ENCODE peak calls at places on chromosomes 3 and 15, in six cellular contexts. One of them, this sample, is unnamed.

GRCh38 chr15:60423540-60423939 is 25.8 kb upstream of the ANXA2 start:
- DNase-seq in NCI-H345: no peak
- DNase-seq in T47D: peak
- DNase-seq in T-helper 9 cell: no peak
- DNase-seq in stimulated activated naive CD8-positive, alpha-beta T cell treated with anti-CD3 and anti-CD28 coated beads, Interleukin-15, amount 100 ng/mL, for 72 hours: no peak
- DNase-seq in astrocyte: peak
- DNase-seq in this sample: no peak

GRCh38 chr3:11288786-11289637 is 16.8 kb downstream of the ATG7 start:
- DNase-seq in stimulated activated naive CD8-positive, alpha-beta T cell treated with anti-CD3 and anti-CD28 coated beads, Interleukin-15, amount 100 ng/mL, for 72 hours: no peak
- DNase-seq in astrocyte: peak
- DNase-seq in NCI-H345: no peak
- DNase-seq in T-helper 9 cell: no peak
- DNase-seq in T47D: no peak
- DNase-seq in this sample: no peak

GRCh38 chr3:154904328-154904727 is 175.8 kb upstream of the MME start:
- DNase-seq in T-helper 9 cell: no peak
- DNase-seq in stimulated activated naive CD8-positive, alpha-beta T cell treated with anti-CD3 and anti-CD28 coated beads, Interleukin-15, amount 100 ng/mL, for 72 hours: no peak
- DNase-seq in NCI-H345: no peak
- DNase-seq in astrocyte: no peak
- DNase-seq in T47D: peak
- DNase-seq in this sample: no peak

GRCh38 chr3:77161098-77161497 is 121.2 kb downstream of the ROBO2 start:
- DNase-seq in T-helper 9 cell: no peak
- DNase-seq in NCI-H345: peak
- DNase-seq in astrocyte: no peak
- DNase-seq in stimulated activated naive CD8-positive, alpha-beta T cell treated with anti-CD3 and anti-CD28 coated beads, Interleukin-15, amount 100 ng/mL, for 72 hours: no peak
- DNase-seq in T47D: no peak
- DNase-seq in this sample: no peak

GRCh38 chr3:197392961-197393360 is 94.5 kb upstream of the DLG1 start:
- DNase-seq in stimulated activated naive CD8-positive, alpha-beta T cell treated with anti-CD3 and anti-CD28 coated beads, Interleukin-15, amount 100 ng/mL, for 72 hours: no peak
- DNase-seq in T-helper 9 cell: no peak
- DNase-seq in T47D: no peak
- DNase-seq in astrocyte: peak
- DNase-seq in NCI-H345: no peak
- DNase-seq in this sample: no peak

GRCh38 chr3:143974181-143974876 is 2.7 kb downstream of the DIPK2A start:
- DNase-seq in stimulated activated naive CD8-positive, alpha-beta T cell treated with anti-CD3 and anti-CD28 coated beads, Interleukin-15, amount 100 ng/mL, for 72 hours: no peak
- DNase-seq in T-helper 9 cell: no peak
- DNase-seq in T47D: no peak
- DNase-seq in astrocyte: no peak
- DNase-seq in NCI-H345: no peak
- DNase-seq in this sample: no peak

GRCh38 chr15:36590838-36591237 is 11.4 kb downstream of the CDIN1 start:
- DNase-seq in stimulated activated naive CD8-positive, alpha-beta T cell treated with anti-CD3 and anti-CD28 coated beads, Interleukin-15, amount 100 ng/mL, for 72 hours: no peak
- DNase-seq in T47D: no peak
- DNase-seq in NCI-H345: no peak
- DNase-seq in T-helper 9 cell: no peak
- DNase-seq in astrocyte: peak
- DNase-seq in this sample: no peak

GRCh38 chr3:183980408-183980807 is 37.3 kb downstream of the ABCC5 start:
- DNase-seq in astrocyte: no peak
- DNase-seq in T-helper 9 cell: no peak
- DNase-seq in NCI-H345: no peak
- DNase-seq in T47D: no peak
- DNase-seq in stimulated activated naive CD8-positive, alpha-beta T cell treated with anti-CD3 and anti-CD28 coated beads, Interleukin-15, amount 100 ng/mL, for 72 hours: no peak
- DNase-seq in this sample: peak

GRCh38 chr3:59660852-59661624 is 611.2 kb upstream of the CFAP20DC start:
- DNase-seq in NCI-H345: peak
- DNase-seq in T47D: peak
- DNase-seq in stimulated activated naive CD8-positive, alpha-beta T cell treated with anti-CD3 and anti-CD28 coated beads, Interleukin-15, amount 100 ng/mL, for 72 hours: no peak
- DNase-seq in astrocyte: no peak
- DNase-seq in T-helper 9 cell: no peak
- DNase-seq in this sample: no peak

GRCh38 chr3:196662033-196662432 is 22.5 kb downstream of the NRROS start:
- DNase-seq in T-helper 9 cell: no peak
- DNase-seq in NCI-H345: peak
- DNase-seq in stimulated activated naive CD8-positive, alpha-beta T cell treated with anti-CD3 and anti-CD28 coated beads, Interleukin-15, amount 100 ng/mL, for 72 hours: no peak
- DNase-seq in T47D: no peak
- DNase-seq in astrocyte: no peak
- DNase-seq in this sample: no peak

GRCh38 chr15:32677238-32677750 is 35.8 kb downstream of the SCG5 start:
- DNase-seq in NCI-H345: peak
- DNase-seq in T47D: no peak
- DNase-seq in stimulated activated naive CD8-positive, alpha-beta T cell treated with anti-CD3 and anti-CD28 coated beads, Interleukin-15, amount 100 ng/mL, for 72 hours: no peak
- DNase-seq in T-helper 9 cell: no peak
- DNase-seq in astrocyte: no peak
- DNase-seq in this sample: no peak

GRCh38 chr15:25136119-25136518 is 181.3 kb downstream of the SNRPN start:
- DNase-seq in NCI-H345: no peak
- DNase-seq in astrocyte: no peak
- DNase-seq in stimulated activated naive CD8-positive, alpha-beta T cell treated with anti-CD3 and anti-CD28 coated beads, Interleukin-15, amount 100 ng/mL, for 72 hours: no peak
- DNase-seq in T47D: peak
- DNase-seq in T-helper 9 cell: no peak
- DNase-seq in this sample: no peak

GRCh38 chr15:57477736-57478522 is 101.6 kb downstream of the CGNL1 start:
- DNase-seq in NCI-H345: no peak
- DNase-seq in T-helper 9 cell: no peak
- DNase-seq in T47D: no peak
- DNase-seq in stimulated activated naive CD8-positive, alpha-beta T cell treated with anti-CD3 and anti-CD28 coated beads, Interleukin-15, amount 100 ng/mL, for 72 hours: no peak
- DNase-seq in astrocyte: no peak
- DNase-seq in this sample: no peak

GRCh38 chr15:68054658-68055223 is 626 bp downstream of the PIAS1 start:
- DNase-seq in NCI-H345: peak
- DNase-seq in T-helper 9 cell: peak
- DNase-seq in T47D: peak
- DNase-seq in astrocyte: peak
- DNase-seq in stimulated activated naive CD8-positive, alpha-beta T cell treated with anti-CD3 and anti-CD28 coated beads, Interleukin-15, amount 100 ng/mL, for 72 hours: peak
- DNase-seq in this sample: peak

GRCh38 chr3:56111651-56112250 is 356.5 kb downstream of the ERC2 start:
- DNase-seq in stimulated activated naive CD8-positive, alpha-beta T cell treated with anti-CD3 and anti-CD28 coated beads, Interleukin-15, amount 100 ng/mL, for 72 hours: no peak
- DNase-seq in T-helper 9 cell: no peak
- DNase-seq in T47D: no peak
- DNase-seq in astrocyte: no peak
- DNase-seq in NCI-H345: no peak
- DNase-seq in this sample: no peak

GRCh38 chr15:70669006-70669602 is 94.3 kb downstream of the UACA start:
- DNase-seq in NCI-H345: no peak
- DNase-seq in stimulated activated naive CD8-positive, alpha-beta T cell treated with anti-CD3 and anti-CD28 coated beads, Interleukin-15, amount 100 ng/mL, for 72 hours: no peak
- DNase-seq in T47D: no peak
- DNase-seq in T-helper 9 cell: no peak
- DNase-seq in astrocyte: no peak
- DNase-seq in this sample: no peak

GRCh38 chr3:59821274-59821673 is 771.4 kb upstream of the CFAP20DC start:
- DNase-seq in astrocyte: no peak
- DNase-seq in NCI-H345: peak
- DNase-seq in T47D: no peak
- DNase-seq in T-helper 9 cell: no peak
- DNase-seq in stimulated activated naive CD8-positive, alpha-beta T cell treated with anti-CD3 and anti-CD28 coated beads, Interleukin-15, amount 100 ng/mL, for 72 hours: no peak
- DNase-seq in this sample: no peak

GRCh38 chr3:124620600-124621063 is 109.6 kb upstream of the UMPS start:
- DNase-seq in NCI-H345: no peak
- DNase-seq in astrocyte: peak
- DNase-seq in stimulated activated naive CD8-positive, alpha-beta T cell treated with anti-CD3 and anti-CD28 coated beads, Interleukin-15, amount 100 ng/mL, for 72 hours: peak
- DNase-seq in T-helper 9 cell: no peak
- DNase-seq in T47D: no peak
- DNase-seq in this sample: no peak

GRCh38 chr15:96088592-96088991 is 241.9 kb upstream of the NR2F2 start:
- DNase-seq in T-helper 9 cell: no peak
- DNase-seq in astrocyte: no peak
- DNase-seq in T47D: no peak
- DNase-seq in NCI-H345: no peak
- DNase-seq in stimulated activated naive CD8-positive, alpha-beta T cell treated with anti-CD3 and anti-CD28 coated beads, Interleukin-15, amount 100 ng/mL, for 72 hours: no peak
- DNase-seq in this sample: no peak

GRCh38 chr3:61946925-61947324 is 385.6 kb downstream of the PTPRG start:
- DNase-seq in NCI-H345: no peak
- DNase-seq in stimulated activated naive CD8-positive, alpha-beta T cell treated with anti-CD3 and anti-CD28 coated beads, Interleukin-15, amount 100 ng/mL, for 72 hours: no peak
- DNase-seq in T47D: no peak
- DNase-seq in T-helper 9 cell: no peak
- DNase-seq in astrocyte: no peak
- DNase-seq in this sample: no peak

GRCh38 chr3:64329037-64329436 is 103.8 kb upstream of the PRICKLE2 start:
- DNase-seq in NCI-H345: no peak
- DNase-seq in astrocyte: no peak
- DNase-seq in T47D: peak
- DNase-seq in T-helper 9 cell: no peak
- DNase-seq in stimulated activated naive CD8-positive, alpha-beta T cell treated with anti-CD3 and anti-CD28 coated beads, Interleukin-15, amount 100 ng/mL, for 72 hours: no peak
- DNase-seq in this sample: no peak

GRCh38 chr3:102183186-102183585 is 251.6 kb upstream of the ZPLD1 start:
- DNase-seq in T-helper 9 cell: no peak
- DNase-seq in stimulated activated naive CD8-positive, alpha-beta T cell treated with anti-CD3 and anti-CD28 coated beads, Interleukin-15, amount 100 ng/mL, for 72 hours: no peak
- DNase-seq in astrocyte: no peak
- DNase-seq in NCI-H345: no peak
- DNase-seq in T47D: no peak
- DNase-seq in this sample: no peak

GRCh38 chr3:40456279-40456939 is 730 bp upstream of the RPL14 start:
- DNase-seq in stimulated activated naive CD8-positive, alpha-beta T cell treated with anti-CD3 and anti-CD28 coated beads, Interleukin-15, amount 100 ng/mL, for 72 hours: no peak
- DNase-seq in NCI-H345: no peak
- DNase-seq in astrocyte: no peak
- DNase-seq in T47D: no peak
- DNase-seq in T-helper 9 cell: no peak
- DNase-seq in this sample: no peak

GRCh38 chr3:57971975-57972374 is 36.2 kb upstream of the FLNB start:
- DNase-seq in stimulated activated naive CD8-positive, alpha-beta T cell treated with anti-CD3 and anti-CD28 coated beads, Interleukin-15, amount 100 ng/mL, for 72 hours: no peak
- DNase-seq in T-helper 9 cell: no peak
- DNase-seq in NCI-H345: no peak
- DNase-seq in astrocyte: no peak
- DNase-seq in T47D: no peak
- DNase-seq in this sample: peak

GRCh38 chr15:58057559-58057958 is 8.0 kb downstream of the ALDH1A2 start:
- DNase-seq in stimulated activated naive CD8-positive, alpha-beta T cell treated with anti-CD3 and anti-CD28 coated beads, Interleukin-15, amount 100 ng/mL, for 72 hours: no peak
- DNase-seq in T-helper 9 cell: no peak
- DNase-seq in NCI-H345: no peak
- DNase-seq in T47D: no peak
- DNase-seq in astrocyte: no peak
- DNase-seq in this sample: no peak

GRCh38 chr3:42247576-42248027 is 18.4 kb downstream of the CCK start:
- DNase-seq in astrocyte: no peak
- DNase-seq in T-helper 9 cell: peak
- DNase-seq in NCI-H345: peak
- DNase-seq in stimulated activated naive CD8-positive, alpha-beta T cell treated with anti-CD3 and anti-CD28 coated beads, Interleukin-15, amount 100 ng/mL, for 72 hours: peak
- DNase-seq in T47D: peak
- DNase-seq in this sample: peak

GRCh38 chr3:43872301-43872700 is 181.6 kb downstream of the ABHD5 start:
- DNase-seq in stimulated activated naive CD8-positive, alpha-beta T cell treated with anti-CD3 and anti-CD28 coated beads, Interleukin-15, amount 100 ng/mL, for 72 hours: no peak
- DNase-seq in astrocyte: peak
- DNase-seq in T47D: no peak
- DNase-seq in T-helper 9 cell: no peak
- DNase-seq in NCI-H345: no peak
- DNase-seq in this sample: no peak

GRCh38 chr15:88657326-88658069 is 18.7 kb downstream of the ISG20 start:
- DNase-seq in NCI-H345: no peak
- DNase-seq in T-helper 9 cell: no peak
- DNase-seq in astrocyte: no peak
- DNase-seq in T47D: peak
- DNase-seq in stimulated activated naive CD8-positive, alpha-beta T cell treated with anti-CD3 and anti-CD28 coated beads, Interleukin-15, amount 100 ng/mL, for 72 hours: no peak
- DNase-seq in this sample: no peak

GRCh38 chr15:61889706-61890105 is 170.5 kb downstream of the VPS13C start:
- DNase-seq in NCI-H345: no peak
- DNase-seq in astrocyte: no peak
- DNase-seq in T47D: peak
- DNase-seq in T-helper 9 cell: no peak
- DNase-seq in stimulated activated naive CD8-positive, alpha-beta T cell treated with anti-CD3 and anti-CD28 coated beads, Interleukin-15, amount 100 ng/mL, for 72 hours: no peak
- DNase-seq in this sample: no peak

GRCh38 chr15:68386587-68387287 is 45.2 kb downstream of the ITGA11 start:
- DNase-seq in T-helper 9 cell: no peak
- DNase-seq in NCI-H345: no peak
- DNase-seq in stimulated activated naive CD8-positive, alpha-beta T cell treated with anti-CD3 and anti-CD28 coated beads, Interleukin-15, amount 100 ng/mL, for 72 hours: no peak
- DNase-seq in astrocyte: no peak
- DNase-seq in T47D: no peak
- DNase-seq in this sample: peak

GRCh38 chr3:150419959-150420358 is 11.9 kb downstream of the TSC22D2 start:
- DNase-seq in stimulated activated naive CD8-positive, alpha-beta T cell treated with anti-CD3 and anti-CD28 coated beads, Interleukin-15, amount 100 ng/mL, for 72 hours: no peak
- DNase-seq in T47D: no peak
- DNase-seq in T-helper 9 cell: no peak
- DNase-seq in NCI-H345: no peak
- DNase-seq in astrocyte: no peak
- DNase-seq in this sample: no peak

GRCh38 chr15:97947465-97948262 is 12.8 kb upstream of the ARRDC4 start:
- DNase-seq in NCI-H345: no peak
- DNase-seq in stimulated activated naive CD8-positive, alpha-beta T cell treated with anti-CD3 and anti-CD28 coated beads, Interleukin-15, amount 100 ng/mL, for 72 hours: no peak
- DNase-seq in T-helper 9 cell: no peak
- DNase-seq in T47D: no peak
- DNase-seq in astrocyte: peak
- DNase-seq in this sample: no peak

GRCh38 chr3:8457039-8457438 is 44.6 kb upstream of the LMCD1 start:
- DNase-seq in T47D: no peak
- DNase-seq in stimulated activated naive CD8-positive, alpha-beta T cell treated with anti-CD3 and anti-CD28 coated beads, Interleukin-15, amount 100 ng/mL, for 72 hours: no peak
- DNase-seq in T-helper 9 cell: no peak
- DNase-seq in NCI-H345: no peak
- DNase-seq in astrocyte: peak
- DNase-seq in this sample: no peak

GRCh38 chr3:31226331-31226730 is 306.4 kb upstream of the STT3B start:
- DNase-seq in NCI-H345: no peak
- DNase-seq in T-helper 9 cell: no peak
- DNase-seq in stimulated activated naive CD8-positive, alpha-beta T cell treated with anti-CD3 and anti-CD28 coated beads, Interleukin-15, amount 100 ng/mL, for 72 hours: no peak
- DNase-seq in T47D: no peak
- DNase-seq in astrocyte: no peak
- DNase-seq in this sample: no peak

GRCh38 chr3:60269377-60269776 is 981.9 kb downstream of the FHIT start:
- DNase-seq in stimulated activated naive CD8-positive, alpha-beta T cell treated with anti-CD3 and anti-CD28 coated beads, Interleukin-15, amount 100 ng/mL, for 72 hours: no peak
- DNase-seq in NCI-H345: no peak
- DNase-seq in T-helper 9 cell: no peak
- DNase-seq in T47D: no peak
- DNase-seq in astrocyte: peak
- DNase-seq in this sample: no peak

GRCh38 chr3:171157286-171157685 is 130.8 kb upstream of the SLC2A2 start:
- DNase-seq in T-helper 9 cell: no peak
- DNase-seq in astrocyte: no peak
- DNase-seq in NCI-H345: no peak
- DNase-seq in stimulated activated naive CD8-positive, alpha-beta T cell treated with anti-CD3 and anti-CD28 coated beads, Interleukin-15, amount 100 ng/mL, for 72 hours: no peak
- DNase-seq in T47D: no peak
- DNase-seq in this sample: no peak

GRCh38 chr15:39515765-39516164 is 65.1 kb upstream of the THBS1 start:
- DNase-seq in T-helper 9 cell: no peak
- DNase-seq in astrocyte: no peak
- DNase-seq in T47D: no peak
- DNase-seq in stimulated activated naive CD8-positive, alpha-beta T cell treated with anti-CD3 and anti-CD28 coated beads, Interleukin-15, amount 100 ng/mL, for 72 hours: no peak
- DNase-seq in NCI-H345: no peak
- DNase-seq in this sample: no peak